ENCODE peak calls at places on chromosomes 1 and 21, in seven cellular contexts. B, W, A, R, Q, V and K are unnamed samples.

GRCh38 chr1:9590945-9591668 is 2.4 kb downstream of the TMEM201 start:
- DNase-seq in R (no peak), A (no peak), V (no peak), Q (no peak), W (no peak), B (no peak), K (no peak)

GRCh38 chr1:157390646-157391045 is 161.7 kb downstream of the FCRL5 start:
- DNase-seq in Q (no peak), B (no peak), V (no peak), R (no peak), W (no peak), A (no peak), K (peak)

GRCh38 chr1:84020151-84020550 is 21.2 kb upstream of the TTLL7 start:
- DNase-seq in Q (peak), R (no peak), V (no peak), A (no peak), W (no peak), B (no peak), K (peak)

GRCh38 chr1:1939296-1940122 is 20.4 kb upstream of the TMEM52 start:
- DNase-seq in A (no peak), W (no peak), R (no peak), Q (no peak), V (no peak), B (no peak), K (no peak)

GRCh38 chr21:39430457-39430856 is 15.1 kb downstream of the LCA5L start:
- DNase-seq in B (no peak), W (no peak), A (no peak), V (no peak), R (no peak), Q (peak), K (no peak)

GRCh38 chr1:211939876-211940468 is 95.4 kb downstream of the INTS7 start:
- DNase-seq in R (no peak), A (no peak), Q (no peak), W (no peak), V (peak), B (no peak), K (no peak)

GRCh38 chr1:12443151-12443550 is 174.9 kb downstream of the DHRS3 start:
- DNase-seq in W (no peak), V (no peak), B (no peak), Q (no peak), A (no peak), R (no peak), K (no peak)

GRCh38 chr1:36285450-36286101 is 20.6 kb upstream of the SH3D21 start:
- DNase-seq in V (peak), Q (peak), W (no peak), R (peak), A (peak), B (peak), K (no peak)

GRCh38 chr1:15760520-15761211 is 2.1 kb downstream of the FBLIM1 start:
- DNase-seq in V (no peak), A (no peak), B (no peak), W (no peak), Q (peak), R (no peak), K (peak)

GRCh38 chr21:32392880-32393676 is at the start of gene URB1:
- DNase-seq in B (peak), W (peak), V (peak), A (peak), R (peak), Q (peak), K (peak)

GRCh38 chr1:23960291-23960718 is 677 bp downstream of the PNRC2 start:
- DNase-seq in A (no peak), V (no peak), B (no peak), W (no peak), Q (no peak), R (no peak), K (no peak)

GRCh38 chr1:228166170-228166936 is 749 bp downstream of the IBA57 start:
- DNase-seq in B (peak), W (no peak), Q (peak), A (no peak), R (no peak), V (peak), K (peak)

GRCh38 chr1:209398330-209398991 is 185.1 kb upstream of the CAMK1G start:
- DNase-seq in W (no peak), V (no peak), B (no peak), A (no peak), Q (peak), R (no peak), K (peak)

GRCh38 chr1:54998100-54998499 is 633 bp upstream of the BSND start:
- DNase-seq in Q (no peak), A (no peak), W (no peak), R (no peak), V (no peak), B (no peak), K (no peak)